ENCODE peak calls at places on chromosome 15, in six cellular contexts. R, Q, L, A, X and M are unnamed samples.

GRCh38 chr15:73940061-73940981 is 14.1 kb downstream of the LOXL1 start:
- DNase-seq in R (no peak), Q (no peak), L (no peak), A (no peak), X (no peak), M (no peak)

GRCh38 chr15:92954578-92954977 is 54.5 kb downstream of the CHD2 start:
- DNase-seq in R (no peak), Q (no peak), L (no peak), A (no peak), X (no peak), M (peak)

GRCh38 chr15:96421211-96421610 is 90.7 kb downstream of the NR2F2 start:
- DNase-seq in R (no peak), Q (peak), L (no peak), A (no peak), X (no peak), M (peak)

GRCh38 chr15:69144530-69144929 is 15.9 kb upstream of the GLCE start:
- DNase-seq in R (no peak), Q (no peak), L (no peak), A (no peak), X (no peak), M (no peak)

GRCh38 chr15:28934645-28935044 is 48.9 kb downstream of the APBA2 start:
- DNase-seq in R (no peak), Q (no peak), L (no peak), A (no peak), X (no peak), M (no peak)

GRCh38 chr15:33089878-33090757 is 104.4 kb downstream of the FMN1 start:
- DNase-seq in R (peak), Q (peak), L (no peak), A (no peak), X (no peak), M (peak)

GRCh38 chr15:30990451-30991300 is 752 bp downstream of the MTMR10 start:
- DNase-seq in R (peak), Q (no peak), L (no peak), A (peak), X (no peak), M (peak)

GRCh38 chr15:56980474-56980873 is 62.0 kb downstream of the TCF12 start:
- DNase-seq in R (no peak), Q (no peak), L (no peak), A (no peak), X (no peak), M (no peak)

GRCh38 chr15:73982251-73982962 is 9.7 kb downstream of the STOML1 start:
- DNase-seq in R (no peak), Q (peak), L (no peak), A (no peak), X (peak), M (peak)

GRCh38 chr15:40106203-40107161 is 2.2 kb downstream of the BMF start:
- DNase-seq in R (peak), Q (no peak), L (no peak), A (peak), X (no peak), M (peak)

GRCh38 chr15:65171428-65171827 is 13.7 kb downstream of the CLPX start:
- DNase-seq in R (no peak), Q (no peak), L (no peak), A (no peak), X (no peak), M (no peak)

GRCh38 chr15:85750319-85750806 is 44.4 kb downstream of the KLHL25 start:
- DNase-seq in R (no peak), Q (peak), L (no peak), A (no peak), X (peak), M (no peak)

GRCh38 chr15:68389936-68390790 is 41.8 kb downstream of the ITGA11 start:
- DNase-seq in R (peak), Q (peak), L (peak), A (no peak), X (no peak), M (peak)

GRCh38 chr15:63277044-63277892 is at the start of gene APH1B:
- DNase-seq in R (peak), Q (no peak), L (peak), A (peak), X (peak), M (peak)

GRCh38 chr15:29805043-29805707 is 17.1 kb downstream of the TJP1 start:
- DNase-seq in R (peak), Q (peak), L (no peak), A (no peak), X (peak), M (peak)

GRCh38 chr15:37695719-37696118 is 238.7 kb upstream of the TMCO5A start:
- DNase-seq in R (no peak), Q (peak), L (no peak), A (no peak), X (peak), M (no peak)

GRCh38 chr15:37701230-37701629 is 233.2 kb upstream of the TMCO5A start:
- DNase-seq in R (no peak), Q (no peak), L (no peak), A (no peak), X (no peak), M (no peak)

DNA sequence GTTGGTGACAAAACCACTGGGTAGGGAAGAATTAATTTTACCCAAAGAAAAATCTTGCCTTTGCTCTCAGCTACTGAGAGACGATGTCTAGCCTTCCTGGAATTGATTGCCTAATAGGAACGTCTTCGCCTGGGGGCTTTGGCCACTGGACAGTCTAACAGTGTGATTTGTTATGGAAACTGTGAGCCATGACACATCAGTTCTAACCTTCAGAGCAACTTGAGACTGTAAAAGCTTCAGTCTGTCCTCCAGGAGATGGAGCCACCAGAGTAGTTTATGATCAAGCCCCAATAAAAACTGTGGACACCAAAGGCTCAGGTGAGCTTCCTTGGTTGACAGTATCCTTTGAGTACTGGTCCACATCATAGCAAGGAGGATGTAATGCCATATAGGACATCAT is 235.8 kb upstream of the TMCO5A start:
- DNase-seq in R (no peak), Q (peak), L (no peak), A (no peak), X (no peak), M (peak)
- TF ChIP-seq CTCF in R (no peak), Q (no peak), L (no peak), A (no peak), X (no peak), M (no peak)

GRCh38 chr15:55518641-55519040 is 10.6 kb upstream of the DNAAF4 start:
- DNase-seq in R (no peak), Q (no peak), L (no peak), A (no peak), X (no peak), M (no peak)
- TF ChIP-seq CTCF in R (peak), Q (peak), L (no peak), A (no peak), X (peak), M (no peak)

DNA sequence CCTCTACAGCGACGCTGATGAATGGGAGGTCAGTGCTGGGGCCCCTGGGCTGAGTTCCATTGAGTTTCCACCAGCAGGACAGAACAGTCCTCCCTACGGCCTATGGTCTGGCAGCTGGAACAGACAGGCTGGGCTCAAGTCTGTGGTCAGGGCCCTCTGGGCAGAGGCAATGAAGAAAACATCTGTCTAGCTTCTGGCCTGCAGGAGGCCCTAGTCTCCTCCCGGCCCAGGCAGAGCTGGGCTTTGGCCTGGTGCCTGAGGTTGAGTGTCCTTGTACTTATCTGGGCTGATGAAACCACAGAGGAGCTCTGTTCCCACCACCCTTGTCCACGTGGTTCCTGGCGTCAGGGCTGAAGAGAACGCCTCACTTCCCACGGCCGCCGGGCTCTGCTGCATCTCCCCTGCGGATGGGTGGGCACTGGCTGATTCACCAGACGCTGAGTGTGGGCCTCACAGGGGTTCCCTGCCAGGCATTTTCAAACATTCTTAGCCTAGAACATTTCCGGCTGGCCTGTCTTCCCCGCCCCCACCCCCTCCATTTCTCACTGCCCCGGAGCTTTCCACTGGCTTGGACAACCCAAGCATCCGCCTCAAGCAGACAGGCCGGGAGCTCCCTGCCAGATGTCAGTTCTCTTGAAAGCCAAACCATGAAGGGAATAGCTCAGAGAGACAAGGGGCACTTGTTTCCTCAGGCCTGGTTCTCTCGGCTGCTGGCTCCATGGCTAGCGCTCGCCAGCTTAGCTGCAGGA is 20.3 kb downstream of the PPCDC start:
- DNase-seq in R (no peak), Q (peak), L (peak), A (no peak), X (peak), M (peak)
- TF ChIP-seq CTCF in R (no peak), Q (peak), L (no peak), A (no peak), X (peak), M (peak)

DNA sequence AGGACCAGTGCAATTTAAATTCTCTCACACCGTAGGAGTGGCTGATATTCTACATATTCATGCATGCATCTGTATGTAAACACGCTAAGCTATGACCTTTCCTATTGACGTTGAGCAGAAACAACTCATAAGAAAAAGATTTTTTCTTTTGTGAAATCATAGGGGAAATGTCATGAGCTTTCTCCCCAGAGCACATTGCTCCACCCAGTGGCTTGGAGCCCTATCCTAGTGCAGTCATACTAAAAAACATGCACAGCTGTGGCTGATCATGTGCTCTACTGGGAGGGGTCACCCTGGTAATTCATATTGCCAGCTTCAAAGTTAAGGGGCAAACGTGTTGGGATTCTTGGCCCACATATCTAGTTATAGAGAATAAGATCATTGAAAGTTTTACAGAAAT is 1.8 kb upstream of the MESD start:
- DNase-seq in R (no peak), Q (no peak), L (no peak), A (no peak), X (no peak), M (peak)
- TF ChIP-seq CTCF in R (no peak), Q (no peak), L (no peak), A (no peak), X (no peak), M (no peak)

GRCh38 chr15:41659190-41659589 is 1.0 kb upstream of the MGA start:
- DNase-seq in R (no peak), Q (no peak), L (no peak), A (no peak), X (no peak), M (no peak)

GRCh38 chr15:41659855-41660234 is 360 bp upstream of the MGA start:
- DNase-seq in R (no peak), Q (no peak), L (no peak), A (no peak), X (no peak), M (no peak)

GRCh38 chr15:41661078-41661528 is 898 bp downstream of the MGA start:
- DNase-seq in R (peak), Q (no peak), L (no peak), A (no peak), X (no peak), M (no peak)

GRCh38 chr15:41661529-41662225 is 1.5 kb downstream of the MGA start:
- DNase-seq in R (peak), Q (peak), L (peak), A (peak), X (peak), M (peak)

GRCh38 chr15:41660235-41661077 is at the start of gene MGA:
- DNase-seq in R (peak), Q (peak), L (peak), A (peak), X (peak), M (peak)
- TF ChIP-seq CTCF in R (peak), Q (peak), L (no peak), A (no peak), X (peak), M (no peak)